ENCODE peak calls at places on chromosomes 5 and 9, in seven cellular contexts. W is fibroblast of lung; I is non-pigmented ciliary epithelial cell; X is neural crest cell; M is GM03348; V is left ventricle myocardium inferior; S is stimulated activated CD4-positive, alpha-beta T cell treated with anti-CD3 and anti-CD28 coated beads, Interleukin-12 subunit alpha, Interleukin-12 subunit beta, amount 100 ng/mL, for 4 hours. G is an unnamed sample.

GRCh38 chr5:173578947-173579615 is 37.4 kb downstream of the BOD1 start:
- DNase-seq in W (no peak), I (no peak), X (no peak), M (no peak), V (no peak), S (no peak), G (no peak)

GRCh38 chr5:130514984-130515690 is 610.9 kb downstream of the CHSY3 start:
- DNase-seq in W (peak), I (peak), X (no peak), M (no peak), V (no peak), S (no peak), G (peak)

GRCh38 chr9:79166005-79166404 is 405.8 kb upstream of the TLE4 start:
- DNase-seq in W (peak), I (no peak), X (no peak), M (peak), V (no peak), S (no peak), G (no peak)

GRCh38 chr5:179129607-179130071 is 69.5 kb downstream of the ZNF354C start:
- DNase-seq in W (no peak), I (no peak), X (no peak), M (no peak), V (no peak), S (no peak), G (no peak)

GRCh38 chr5:41482715-41483114 is 27.7 kb downstream of the PLCXD3 start:
- DNase-seq in W (no peak), I (no peak), X (no peak), M (no peak), V (no peak), S (no peak), G (no peak)

GRCh38 chr9:78601957-78602565 is 305.1 kb downstream of the PSAT1 start:
- DNase-seq in W (peak), I (no peak), X (peak), M (peak), V (no peak), S (peak), G (peak)

GRCh38 chr9:124810513-124811355 is 33.8 kb downstream of the OLFML2A start:
- DNase-seq in W (peak), I (peak), X (no peak), M (peak), V (no peak), S (no peak), G (peak)

GRCh38 chr9:136949239-136949816 is 2.7 kb upstream of the LCN12 start:
- DNase-seq in W (no peak), I (no peak), X (no peak), M (no peak), V (no peak), S (no peak), G (no peak)

GRCh38 chr5:167573274-167574127 is 717.9 kb upstream of the WWC1 start:
- DNase-seq in W (peak), I (peak), X (peak), M (peak), V (no peak), S (no peak), G (peak)

GRCh38 chr5:159765760-159766517 is 150.3 kb upstream of the ADRA1B start:
- DNase-seq in W (no peak), I (no peak), X (no peak), M (no peak), V (no peak), S (no peak), G (no peak)

GRCh38 chr5:176533390-176533789 is 3.8 kb downstream of the RNF44 start:
- DNase-seq in W (no peak), I (no peak), X (no peak), M (no peak), V (peak), S (no peak), G (no peak)

GRCh38 chr9:127904888-127905728 is 5.7 kb upstream of the ST6GALNAC6 start:
- DNase-seq in W (no peak), I (no peak), X (no peak), M (no peak), V (no peak), S (peak), G (no peak)

GRCh38 chr5:80408475-80408875 is 611 bp downstream of the ZFYVE16 start:
- DNase-seq in W (peak), I (no peak), X (peak), M (peak), V (peak), S (peak), G (peak)

GRCh38 chr5:91419571-91420537 is 36.7 kb upstream of the ARRDC3 start:
- DNase-seq in W (peak), I (no peak), X (peak), M (peak), V (peak), S (peak), G (peak)

GRCh38 chr5:102036927-102037326 is 259.2 kb downstream of the SLCO4C1 start:
- DNase-seq in W (no peak), I (no peak), X (no peak), M (no peak), V (no peak), S (no peak), G (no peak)

GRCh38 chr9:84137968-84138367 is 157.4 kb downstream of the RMI1 start:
- DNase-seq in W (no peak), I (no peak), X (no peak), M (no peak), V (no peak), S (no peak), G (no peak)

GRCh38 chr5:9297171-9297570 is 248.7 kb downstream of the SEMA5A start:
- DNase-seq in W (no peak), I (no peak), X (no peak), M (no peak), V (no peak), S (no peak), G (no peak)

GRCh38 chr5:170307575-170308465 is 10.2 kb upstream of the LCP2 start:
- DNase-seq in W (peak), I (peak), X (no peak), M (no peak), V (peak), S (no peak), G (no peak)

GRCh38 chr9:69535911-69536310 is 136.3 kb downstream of the APBA1 start:
- DNase-seq in W (peak), I (no peak), X (no peak), M (peak), V (no peak), S (no peak), G (no peak)

GRCh38 chr5:1732955-1733354 is 66.7 kb downstream of the MRPL36 start:
- DNase-seq in W (no peak), I (no peak), X (no peak), M (no peak), V (no peak), S (no peak), G (no peak)

GRCh38 chr9:10438955-10439354 is 173.8 kb downstream of the PTPRD start:
- DNase-seq in W (no peak), I (no peak), X (no peak), M (no peak), V (no peak), S (no peak), G (no peak)

GRCh38 chr5:124651663-124652513 is 94.6 kb downstream of the ZNF608 start:
- DNase-seq in W (peak), I (no peak), X (peak), M (peak), V (peak), S (peak), G (no peak)

GRCh38 chr5:164501344-164501743 is 995.9 kb downstream of the MAT2B start:
- DNase-seq in W (no peak), I (no peak), X (no peak), M (no peak), V (no peak), S (no peak), G (no peak)

GRCh38 chr5:477871-478270 is 34.9 kb downstream of the EXOC3 start:
- DNase-seq in W (no peak), I (no peak), X (no peak), M (no peak), V (no peak), S (no peak), G (no peak)

GRCh38 chr5:149265559-149265958 is 6.1 kb upstream of the AFAP1L1 start:
- DNase-seq in W (peak), I (peak), X (no peak), M (peak), V (no peak), S (no peak), G (no peak)

GRCh38 chr5:103114440-103114839 is 5.5 kb downstream of the GIN1 start:
- DNase-seq in W (peak), I (no peak), X (no peak), M (no peak), V (no peak), S (no peak), G (no peak)

GRCh38 chr9:38700695-38701094 is 19.2 kb downstream of the FAM240B start:
- DNase-seq in W (peak), I (peak), X (no peak), M (no peak), V (no peak), S (no peak), G (peak)

GRCh38 chr9:137878146-137878941 is 762 bp downstream of the CACNA1B start:
- DNase-seq in W (peak), I (no peak), X (peak), M (peak), V (no peak), S (peak), G (no peak)

GRCh38 chr5:135898651-135899050 is 3.0 kb upstream of the IL9 start:
- DNase-seq in W (no peak), I (no peak), X (no peak), M (no peak), V (no peak), S (no peak), G (no peak)

GRCh38 chr5:86716121-86716520 is 98.4 kb downstream of the COX7C start:
- DNase-seq in W (no peak), I (no peak), X (no peak), M (no peak), V (no peak), S (no peak), G (no peak)

GRCh38 chr9:133048595-133048994 is 13.2 kb upstream of the CEL start:
- DNase-seq in W (no peak), I (no peak), X (no peak), M (peak), V (no peak), S (no peak), G (no peak)

GRCh38 chr9:126722922-126723806 is 81.7 kb upstream of the ZBTB43 start:
- DNase-seq in W (peak), I (no peak), X (no peak), M (no peak), V (peak), S (peak), G (no peak)

GRCh38 chr5:94808497-94808896 is 190.0 kb downstream of the SLF1 start:
- DNase-seq in W (no peak), I (no peak), X (no peak), M (no peak), V (no peak), S (no peak), G (no peak)

GRCh38 chr9:121773954-121774714 is 122.7 kb downstream of the DAB2IP start:
- DNase-seq in W (no peak), I (no peak), X (no peak), M (no peak), V (peak), S (no peak), G (no peak)

GRCh38 chr5:37831821-37832524 is 7.9 kb downstream of the GDNF start:
- DNase-seq in W (peak), I (no peak), X (no peak), M (no peak), V (no peak), S (no peak), G (no peak)

GRCh38 chr5:112511920-112512319 is 92.8 kb upstream of the EPB41L4A start:
- DNase-seq in W (no peak), I (no peak), X (no peak), M (no peak), V (no peak), S (no peak), G (no peak)

G was measured in astrocyte of the cerebellum.